ENCODE peak calls at places on chromosomes 5 and 9, in five cellular contexts. F, P, D, Z and M are unnamed samples.

GRCh38 chr9:127450170-127450830 is 906 bp downstream of the RPL12 start:
- DNase-seq in F (peak), P (peak), D (peak), Z (peak), M (no peak)

GRCh38 chr5:106545325-106545724 is 1125.4 kb downstream of the EFNA5 start:
- DNase-seq in F (no peak), P (no peak), D (no peak), Z (peak), M (no peak)

GRCh38 chr5:7415948-7416535 is 20.1 kb downstream of the ADCY2 start:
- DNase-seq in F (no peak), P (no peak), D (no peak), Z (no peak), M (no peak)

GRCh38 chr9:89759563-89759962 is 154.8 kb downstream of the GADD45G start:
- DNase-seq in F (no peak), P (no peak), D (no peak), Z (no peak), M (no peak)

GRCh38 chr5:169831331-169831730 is 149.0 kb downstream of the INSYN2B start:
- DNase-seq in F (no peak), P (no peak), D (no peak), Z (no peak), M (no peak)

GRCh38 chr9:111966851-111967250 is 70.2 kb downstream of the UGCG start:
- DNase-seq in F (no peak), P (no peak), D (no peak), Z (no peak), M (no peak)

GRCh38 chr9:113675475-113675941 is 200.6 kb upstream of the ZNF618 start:
- DNase-seq in F (peak), P (no peak), D (no peak), Z (peak), M (peak)

GRCh38 chr5:73770601-73771025 is 144.6 kb downstream of the ARHGEF28 start:
- DNase-seq in F (no peak), P (no peak), D (no peak), Z (peak), M (no peak)

GRCh38 chr9:3014164-3014563 is 170.3 kb upstream of the PUM3 start:
- DNase-seq in F (no peak), P (no peak), D (no peak), Z (no peak), M (no peak)

GRCh38 chr5:135545115-135545514 is 9.4 kb upstream of the NEUROG1 start:
- DNase-seq in F (no peak), P (no peak), D (no peak), Z (no peak), M (no peak)

GRCh38 chr5:82306151-82306550 is 28.0 kb upstream of the RPS23 start:
- DNase-seq in F (no peak), P (no peak), D (no peak), Z (no peak), M (no peak)

GRCh38 chr9:92761686-92762085 is 2.9 kb downstream of the BICD2 start:
- DNase-seq in F (no peak), P (no peak), D (no peak), Z (no peak), M (no peak)

GRCh38 chr5:112656456-112656855 is 81.2 kb upstream of the APC start:
- DNase-seq in F (no peak), P (no peak), D (no peak), Z (no peak), M (no peak)

GRCh38 chr9:129624947-129625346 is 1.0 kb upstream of the NTMT1 start:
- DNase-seq in F (no peak), P (no peak), D (peak), Z (no peak), M (no peak)

GRCh38 chr5:11734369-11734768 is 169.9 kb downstream of the CTNND2 start:
- DNase-seq in F (no peak), P (no peak), D (no peak), Z (no peak), M (no peak)

GRCh38 chr9:1514241-1514640 is 464.1 kb downstream of the DMRT2 start:
- DNase-seq in F (no peak), P (no peak), D (no peak), Z (no peak), M (no peak)

GRCh38 chr9:134628354-134628736 is 13.3 kb upstream of the COL5A1 start:
- DNase-seq in F (no peak), P (no peak), D (no peak), Z (no peak), M (no peak)

GRCh38 chr5:81077105-81077504 is 116.9 kb downstream of the RASGRF2 start:
- DNase-seq in F (no peak), P (no peak), D (no peak), Z (no peak), M (no peak)

GRCh38 chr9:134243778-134244467 is 79.6 kb upstream of the RNU6ATAC start:
- DNase-seq in F (no peak), P (no peak), D (peak), Z (no peak), M (no peak)